ENCODE peak calls at places on chromosomes 7 and 10, in six cellular contexts. One of them, this sample, is unnamed.

GRCh38 chr10:53256623-53257022 is 484.0 kb upstream of the MBL2 start:
- DNase-seq in heart left ventricle: no peak
- DNase-seq in neuronal stem cell: no peak
- DNase-seq in CD8-positive, alpha-beta T cell: no peak
- DNase-seq in CD8-positive, alpha-beta memory T cell: no peak
- DNase-seq in PC-3: peak; percentile 100
- DNase-seq in this sample: no peak

GRCh38 chr10:3784510-3785250 is at the start of gene KLF6:
- DNase-seq in heart left ventricle: peak; percentile 82
- DNase-seq in neuronal stem cell: no peak
- DNase-seq in CD8-positive, alpha-beta T cell: no peak
- DNase-seq in CD8-positive, alpha-beta memory T cell: no peak
- DNase-seq in PC-3: no peak
- DNase-seq in this sample: no peak

GRCh38 chr10:58892039-58892665 is 284.3 kb upstream of the PHYHIPL start:
- DNase-seq in heart left ventricle: no peak
- DNase-seq in neuronal stem cell: no peak
- DNase-seq in CD8-positive, alpha-beta T cell: no peak
- DNase-seq in CD8-positive, alpha-beta memory T cell: no peak
- DNase-seq in PC-3: no peak
- DNase-seq in this sample: no peak

GRCh38 chr7:24968165-24968564 is 11.8 kb downstream of the OSBPL3 start:
- DNase-seq in heart left ventricle: no peak
- DNase-seq in neuronal stem cell: no peak
- DNase-seq in CD8-positive, alpha-beta T cell: no peak
- DNase-seq in CD8-positive, alpha-beta memory T cell: no peak
- DNase-seq in PC-3: no peak
- DNase-seq in this sample: no peak

GRCh38 chr10:5447611-5448071 is 35.3 kb downstream of the NET1 start:
- DNase-seq in heart left ventricle: no peak
- DNase-seq in neuronal stem cell: no peak
- DNase-seq in CD8-positive, alpha-beta T cell: no peak
- DNase-seq in CD8-positive, alpha-beta memory T cell: no peak
- DNase-seq in PC-3: no peak
- DNase-seq in this sample: peak; percentile 61

GRCh38 chr10:3754727-3755439 is 30.1 kb downstream of the KLF6 start:
- DNase-seq in heart left ventricle: no peak
- DNase-seq in neuronal stem cell: no peak
- DNase-seq in CD8-positive, alpha-beta T cell: no peak
- DNase-seq in CD8-positive, alpha-beta memory T cell: no peak
- DNase-seq in PC-3: peak; percentile 86
- DNase-seq in this sample: peak; percentile 89

GRCh38 chr7:86814980-86815379 is 171.3 kb downstream of the GRM3 start:
- DNase-seq in heart left ventricle: no peak
- DNase-seq in neuronal stem cell: peak; percentile 21
- DNase-seq in CD8-positive, alpha-beta T cell: no peak
- DNase-seq in CD8-positive, alpha-beta memory T cell: no peak
- DNase-seq in PC-3: peak; percentile 38
- DNase-seq in this sample: no peak

GRCh38 chr10:29643785-29644501 is 9.2 kb upstream of the SVIL start:
- DNase-seq in heart left ventricle: no peak
- DNase-seq in neuronal stem cell: no peak
- DNase-seq in CD8-positive, alpha-beta T cell: no peak
- DNase-seq in CD8-positive, alpha-beta memory T cell: no peak
- DNase-seq in PC-3: no peak
- DNase-seq in this sample: no peak

DNA sequence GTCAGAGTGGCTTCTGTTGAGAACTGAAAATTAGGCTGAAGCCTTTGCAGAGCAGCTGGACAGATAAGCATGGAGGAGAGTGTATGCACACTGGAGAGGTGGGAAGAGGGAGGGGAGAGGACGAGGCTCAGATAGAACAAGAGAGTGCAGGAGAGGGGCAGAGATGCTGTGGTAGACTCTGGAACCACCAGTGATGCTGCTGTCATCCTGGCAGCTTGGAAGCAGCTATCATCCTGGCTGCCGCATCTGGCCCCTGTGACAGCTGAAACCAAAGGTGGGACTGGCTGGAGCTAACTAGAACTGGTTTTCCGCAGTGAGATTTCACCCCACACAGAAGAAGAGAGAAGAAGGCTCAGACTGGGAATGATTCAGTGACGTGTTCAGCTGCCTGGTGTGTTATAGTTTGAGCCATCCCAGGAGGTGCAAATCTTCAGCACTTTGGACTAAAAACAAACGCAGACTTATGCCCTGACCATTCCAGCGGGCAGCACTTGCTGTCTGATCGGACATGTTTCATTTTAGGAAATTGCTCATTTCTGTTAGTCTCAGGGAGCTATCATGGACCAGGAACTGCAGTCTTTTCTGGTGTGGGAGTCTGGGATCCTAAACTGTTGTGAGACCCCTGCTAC is 38.4 kb downstream of the EEPD1 start:
- DNase-seq in heart left ventricle: no peak
- DNase-seq in neuronal stem cell: no peak
- DNase-seq in CD8-positive, alpha-beta T cell: no peak
- DNase-seq in CD8-positive, alpha-beta memory T cell: no peak
- DNase-seq in PC-3: no peak
- DNase-seq in this sample: no peak
- H3K4me1 ChIP-seq in heart left ventricle: peaks cover 29% of the 10 kb centered on the region
- H3K4me1 ChIP-seq in neuronal stem cell: peaks cover 21% of the 10 kb centered on the region
- H3K4me1 ChIP-seq in CD8-positive, alpha-beta T cell: no peaks in the 10 kb centered on the region
- H3K4me1 ChIP-seq in CD8-positive, alpha-beta memory T cell: no peaks in the 10 kb centered on the region
- H3K4me1 ChIP-seq in PC-3: peaks cover 21% of the 10 kb centered on the region
- H3K4me1 ChIP-seq in this sample: no peaks in the 10 kb centered on the region

GRCh38 chr10:119045561-119045960 is 16.0 kb downstream of the NANOS1 start:
- DNase-seq in heart left ventricle: no peak
- DNase-seq in neuronal stem cell: no peak
- DNase-seq in CD8-positive, alpha-beta T cell: no peak
- DNase-seq in CD8-positive, alpha-beta memory T cell: no peak
- DNase-seq in PC-3: no peak
- DNase-seq in this sample: no peak

GRCh38 chr10:119051775-119052174 is 22.3 kb downstream of the NANOS1 start:
- DNase-seq in heart left ventricle: no peak
- DNase-seq in neuronal stem cell: no peak
- DNase-seq in CD8-positive, alpha-beta T cell: no peak
- DNase-seq in CD8-positive, alpha-beta memory T cell: no peak
- DNase-seq in PC-3: no peak
- DNase-seq in this sample: no peak

GRCh38 chr10:119049777-119050176 is 20.3 kb downstream of the NANOS1 start:
- DNase-seq in heart left ventricle: no peak
- DNase-seq in neuronal stem cell: no peak
- DNase-seq in CD8-positive, alpha-beta T cell: no peak
- DNase-seq in CD8-positive, alpha-beta memory T cell: no peak
- DNase-seq in PC-3: no peak
- DNase-seq in this sample: no peak

DNA sequence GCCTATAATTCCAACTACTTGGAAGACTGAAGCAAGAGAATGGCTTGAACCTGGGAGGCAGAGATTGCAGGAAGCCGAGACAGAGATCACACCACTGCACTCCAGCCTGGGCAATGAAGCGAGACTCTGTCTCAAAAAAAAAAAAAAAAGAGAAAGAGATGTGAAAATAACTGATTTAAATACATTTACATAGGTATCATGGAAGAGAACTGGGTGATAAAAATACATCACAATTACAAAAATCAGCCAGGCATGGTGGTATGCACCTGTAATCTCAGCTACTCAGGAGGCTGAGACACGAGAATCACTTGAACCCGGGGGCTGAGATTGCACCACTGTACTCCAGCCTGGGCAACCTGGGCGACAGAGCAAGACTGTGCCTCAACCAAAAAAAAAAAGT is 19.8 kb downstream of the NANOS1 start:
- DNase-seq in heart left ventricle: no peak
- DNase-seq in neuronal stem cell: no peak
- DNase-seq in CD8-positive, alpha-beta T cell: no peak
- DNase-seq in CD8-positive, alpha-beta memory T cell: no peak
- DNase-seq in PC-3: no peak
- DNase-seq in this sample: no peak
- H3K36me3 ChIP-seq in heart left ventricle: no peaks in the 10 kb centered on the region
- H3K36me3 ChIP-seq in neuronal stem cell: peaks cover 41% of the 10 kb centered on the region
- H3K36me3 ChIP-seq in CD8-positive, alpha-beta T cell: peaks cover 83% of the 10 kb centered on the region
- H3K36me3 ChIP-seq in CD8-positive, alpha-beta memory T cell: peaks cover 76% of the 10 kb centered on the region
- H3K36me3 ChIP-seq in PC-3: peaks cover 75% of the 10 kb centered on the region
- H3K36me3 ChIP-seq in this sample: peaks cover 22% of the 10 kb centered on the region

GRCh38 chr10:87930929-87931835 is 67.8 kb downstream of the PTEN start:
- DNase-seq in heart left ventricle: no peak
- DNase-seq in neuronal stem cell: no peak
- DNase-seq in CD8-positive, alpha-beta T cell: no peak
- DNase-seq in CD8-positive, alpha-beta memory T cell: no peak
- DNase-seq in PC-3: no peak
- DNase-seq in this sample: no peak
- H3K27ac ChIP-seq in heart left ventricle: no peak overlapping the region
- H3K27ac ChIP-seq in neuronal stem cell: no peak overlapping the region
- H3K27ac ChIP-seq in CD8-positive, alpha-beta T cell: no peak overlapping the region
- H3K27ac ChIP-seq in CD8-positive, alpha-beta memory T cell: no peak overlapping the region
- H3K27ac ChIP-seq in PC-3: no peak overlapping the region
- H3K27ac ChIP-seq in this sample: no peak overlapping the region

DNA sequence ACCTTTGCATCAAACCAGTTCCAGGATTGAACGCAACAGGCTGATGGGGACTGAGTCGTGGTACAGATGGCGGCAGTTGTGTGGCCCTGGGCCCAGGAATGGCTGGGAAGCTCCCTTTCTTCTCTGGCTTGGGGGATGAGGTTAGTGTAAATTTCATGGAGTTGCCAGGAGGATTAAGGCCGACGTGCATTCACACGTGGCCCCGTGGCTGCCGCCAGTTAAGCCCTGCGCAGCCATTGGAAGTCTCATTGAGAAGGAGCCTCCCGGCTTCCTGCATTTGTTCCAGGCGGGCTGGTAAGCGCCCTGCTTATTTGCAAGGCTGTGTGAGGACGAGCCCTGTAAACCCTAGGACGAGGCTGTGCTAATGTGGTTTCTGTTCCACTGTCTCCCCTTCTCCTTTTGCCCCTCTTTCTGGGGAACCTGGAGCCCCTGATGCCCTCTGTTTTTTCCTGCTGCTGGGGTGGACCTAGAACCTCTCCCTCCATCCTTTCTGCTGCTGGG is 174.7 kb upstream of the TNRC18 start:
- DNase-seq in heart left ventricle: no peak
- DNase-seq in neuronal stem cell: no peak
- DNase-seq in CD8-positive, alpha-beta T cell: no peak
- DNase-seq in CD8-positive, alpha-beta memory T cell: no peak
- DNase-seq in PC-3: no peak
- DNase-seq in this sample: no peak
- H3K4me1 ChIP-seq in heart left ventricle: peaks cover 26% of the 10 kb centered on the region
- H3K4me1 ChIP-seq in neuronal stem cell: peaks cover 19% of the 10 kb centered on the region
- H3K4me1 ChIP-seq in CD8-positive, alpha-beta T cell: peaks cover 27% of the 10 kb centered on the region
- H3K4me1 ChIP-seq in CD8-positive, alpha-beta memory T cell: peaks cover 21% of the 10 kb centered on the region
- H3K4me1 ChIP-seq in PC-3: peaks cover 38% of the 10 kb centered on the region
- H3K4me1 ChIP-seq in this sample: no peaks in the 10 kb centered on the region

DNA sequence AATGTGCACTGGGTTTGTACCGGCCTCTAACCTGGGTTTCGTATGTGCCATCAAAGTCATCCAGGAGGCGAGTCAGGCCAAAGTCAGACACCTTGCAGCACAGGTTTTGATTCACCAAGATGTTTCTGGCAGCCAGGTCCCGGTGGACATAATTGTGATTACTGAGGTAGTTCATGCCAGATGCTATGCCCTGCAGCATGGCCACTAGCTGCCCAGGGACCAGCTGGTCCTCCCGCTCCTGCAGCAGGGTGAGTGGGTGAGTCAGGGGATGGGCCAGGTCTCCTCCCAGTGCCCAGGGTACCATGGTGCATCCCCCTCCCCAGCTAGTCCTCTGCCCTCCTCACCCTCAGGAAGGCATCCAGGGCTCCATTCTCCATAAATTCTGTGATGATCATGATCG is 13.6 kb downstream of the ZYX start:
- DNase-seq in heart left ventricle: no peak
- DNase-seq in neuronal stem cell: no peak
- DNase-seq in CD8-positive, alpha-beta T cell: no peak
- DNase-seq in CD8-positive, alpha-beta memory T cell: no peak
- DNase-seq in PC-3: no peak
- DNase-seq in this sample: no peak
- H3K36me3 ChIP-seq in heart left ventricle: no peaks in the 10 kb centered on the region
- H3K36me3 ChIP-seq in neuronal stem cell: peaks cover 22% of the 10 kb centered on the region
- H3K36me3 ChIP-seq in CD8-positive, alpha-beta T cell: peaks cover 33% of the 10 kb centered on the region
- H3K36me3 ChIP-seq in CD8-positive, alpha-beta memory T cell: peaks cover 20% of the 10 kb centered on the region
- H3K36me3 ChIP-seq in PC-3: peaks cover 8% of the 10 kb centered on the region
- H3K36me3 ChIP-seq in this sample: peaks cover 17% of the 10 kb centered on the region

DNA sequence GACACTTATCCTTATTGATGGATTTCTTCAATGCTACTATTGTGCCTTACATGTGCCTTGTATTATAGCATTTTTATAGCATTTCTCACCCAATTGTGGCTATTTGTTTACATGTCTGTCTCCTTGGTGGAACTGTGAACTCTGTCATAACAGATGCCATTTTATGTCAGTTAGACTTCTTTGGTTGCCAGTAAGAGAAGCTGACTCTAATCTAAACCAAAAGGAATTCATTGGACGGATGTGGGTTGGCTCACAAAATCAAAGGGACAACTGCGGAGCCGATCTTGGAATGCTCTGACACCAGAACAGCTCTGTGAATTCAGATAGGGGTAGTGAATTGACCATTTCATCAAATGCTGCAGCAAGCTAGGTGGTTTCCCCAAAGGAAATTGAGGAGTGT is 15.0 kb downstream of the GARIN1A start:
- DNase-seq in heart left ventricle: no peak
- DNase-seq in neuronal stem cell: no peak
- DNase-seq in CD8-positive, alpha-beta T cell: no peak
- DNase-seq in CD8-positive, alpha-beta memory T cell: no peak
- DNase-seq in PC-3: no peak
- DNase-seq in this sample: no peak
- H3K27ac ChIP-seq in heart left ventricle: no peak overlapping the region
- H3K27ac ChIP-seq in neuronal stem cell: no peak overlapping the region
- H3K27ac ChIP-seq in CD8-positive, alpha-beta T cell: no peak overlapping the region
- H3K27ac ChIP-seq in CD8-positive, alpha-beta memory T cell: no peak overlapping the region
- H3K27ac ChIP-seq in PC-3: no peak overlapping the region
- H3K27ac ChIP-seq in this sample: no peak overlapping the region

DNA sequence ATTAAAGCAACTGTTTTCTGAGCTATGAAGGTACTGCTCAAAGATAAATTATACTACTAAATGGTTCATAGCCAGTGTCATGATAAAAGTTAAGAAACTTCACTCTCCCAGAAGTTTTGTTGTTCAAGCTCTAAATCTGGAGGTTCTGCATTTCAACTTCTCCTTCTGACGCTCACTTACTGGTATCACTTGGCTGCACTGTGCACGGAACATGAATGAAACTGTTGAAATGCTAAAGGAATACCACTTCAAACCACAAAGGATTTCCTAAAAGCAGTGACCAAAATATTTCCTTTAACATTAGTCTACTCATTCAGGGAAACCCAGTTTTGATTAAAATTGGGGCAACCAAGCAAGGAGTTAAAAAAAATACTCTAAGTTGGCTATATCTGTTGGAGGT is 93.6 kb downstream of the UBE2H start:
- DNase-seq in heart left ventricle: no peak
- DNase-seq in neuronal stem cell: no peak
- DNase-seq in CD8-positive, alpha-beta T cell: no peak
- DNase-seq in CD8-positive, alpha-beta memory T cell: no peak
- DNase-seq in PC-3: no peak
- DNase-seq in this sample: no peak
- H3K4me1 ChIP-seq in heart left ventricle: peaks cover 66% of the 10 kb centered on the region
- H3K4me1 ChIP-seq in neuronal stem cell: peaks cover 4% of the 10 kb centered on the region
- H3K4me1 ChIP-seq in CD8-positive, alpha-beta T cell: peaks cover 33% of the 10 kb centered on the region
- H3K4me1 ChIP-seq in CD8-positive, alpha-beta memory T cell: peaks cover 19% of the 10 kb centered on the region
- H3K4me1 ChIP-seq in PC-3: peaks cover 27% of the 10 kb centered on the region
- H3K4me1 ChIP-seq in this sample: peaks cover 9% of the 10 kb centered on the region